ENCODE peak calls at places on chromosomes 6 and 20, in four cellular contexts. L is psoas muscle, H is HFF-Myc, Y is cardiac muscle cell. X is an unnamed sample.

GRCh38 chr6:36964908-36965307 is 10.4 kb downstream of the PI16 start:
- DNase-seq in L (no peak), H (no peak), Y (no peak), X (no peak)

GRCh38 chr6:69825904-69826303 is 29.1 kb upstream of the LMBRD1 start:
- DNase-seq in L (no peak), H (no peak), Y (no peak), X (peak)

GRCh38 chr6:111358454-111358853 is 124.6 kb downstream of the REV3L start:
- DNase-seq in L (no peak), H (no peak), Y (no peak), X (no peak)

GRCh38 chr6:131062245-131063027 is 609 bp downstream of the EPB41L2 start:
- DNase-seq in L (peak), H (no peak), Y (peak), X (no peak)

GRCh38 chr20:60212695-60213094 is 254.5 kb downstream of the CDH26 start:
- DNase-seq in L (no peak), H (no peak), Y (no peak), X (no peak)

GRCh38 chr6:5723905-5724691 is 282.6 kb downstream of the NRN1 start:
- DNase-seq in L (no peak), H (no peak), Y (no peak), X (no peak)

GRCh38 chr6:126007795-126008194 is 21.5 kb downstream of the TRMT11 start:
- DNase-seq in L (no peak), H (no peak), Y (no peak), X (no peak)

GRCh38 chr6:68638225-68638900 is 3.3 kb downstream of the ADGRB3 start:
- DNase-seq in L (peak), H (no peak), Y (peak), X (peak)

GRCh38 chr6:958531-958930 is 265.6 kb upstream of the EXOC2 start:
- DNase-seq in L (no peak), H (peak), Y (no peak), X (peak)

GRCh38 chr20:55200317-55200716 is 724.9 kb downstream of the DOK5 start:
- DNase-seq in L (no peak), H (no peak), Y (no peak), X (no peak)

GRCh38 chr6:138818496-138819194 is 22.8 kb downstream of the ECT2L start:
- DNase-seq in L (no peak), H (no peak), Y (no peak), X (no peak)

GRCh38 chr6:28769626-28770402 is 154.0 kb downstream of the TRIM27 start:
- DNase-seq in L (no peak), H (no peak), Y (peak), X (peak)

GRCh38 chr6:147806697-147807096 is 298.2 kb downstream of the SAMD5 start:
- DNase-seq in L (no peak), H (no peak), Y (no peak), X (no peak)

GRCh38 chr20:57922701-57923100 is 212.9 kb upstream of the PMEPA1 start:
- DNase-seq in L (no peak), H (no peak), Y (no peak), X (no peak)

GRCh38 chr20:4012631-4013030 is 2.7 kb downstream of the RNF24 start:
- DNase-seq in L (no peak), H (no peak), Y (no peak), X (peak)

GRCh38 chr6:74596586-74596985 is 609.3 kb downstream of the COL12A1 start:
- DNase-seq in L (no peak), H (no peak), Y (no peak), X (peak)

GRCh38 chr6:91717094-91717493 is 1130.2 kb upstream of the MAP3K7 start:
- DNase-seq in L (no peak), H (no peak), Y (no peak), X (no peak)

GRCh38 chr20:41091926-41092325 is 45.4 kb upstream of the PLCG1 start:
- DNase-seq in L (no peak), H (no peak), Y (no peak), X (no peak)

GRCh38 chr6:11921017-11921438 is 91.1 kb upstream of the HIVEP1 start:
- DNase-seq in L (peak), H (peak), Y (peak), X (peak)

GRCh38 chr6:7939864-7940228 is 29.3 kb upstream of the TXNDC5 start:
- DNase-seq in L (no peak), H (no peak), Y (peak), X (peak)

GRCh38 chr6:158506577-158506976 is 53.3 kb upstream of the TMEM181 start:
- DNase-seq in L (no peak), H (no peak), Y (peak), X (no peak)
- TF ChIP-seq CTCF in L (no peak), H (peak), Y (peak), X (peak)

DNA sequence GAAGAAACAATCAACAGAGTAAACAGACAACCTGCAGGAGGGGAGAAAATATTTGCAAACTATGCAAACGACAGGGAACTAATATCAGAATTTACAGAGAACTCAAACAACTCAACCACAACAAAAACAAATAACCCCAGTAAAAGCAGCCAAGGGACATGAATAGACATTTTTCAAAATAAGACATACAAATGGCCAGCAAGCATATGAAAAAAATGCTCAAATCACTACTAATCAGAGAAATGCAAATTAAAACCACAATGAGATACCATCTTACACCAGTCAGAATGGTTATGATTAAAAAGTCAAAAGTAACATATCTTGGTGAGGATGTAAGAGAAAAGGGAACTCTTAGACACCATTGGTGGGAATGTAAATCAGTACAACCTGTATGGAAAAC is 215.0 kb downstream of the THBS2 start:
- DNase-seq in L (no peak), H (no peak), Y (no peak), X (no peak)
- H3K4me3 ChIP-seq in L (no peak), H (no peak), Y (no peak), X (no peak)

DNA sequence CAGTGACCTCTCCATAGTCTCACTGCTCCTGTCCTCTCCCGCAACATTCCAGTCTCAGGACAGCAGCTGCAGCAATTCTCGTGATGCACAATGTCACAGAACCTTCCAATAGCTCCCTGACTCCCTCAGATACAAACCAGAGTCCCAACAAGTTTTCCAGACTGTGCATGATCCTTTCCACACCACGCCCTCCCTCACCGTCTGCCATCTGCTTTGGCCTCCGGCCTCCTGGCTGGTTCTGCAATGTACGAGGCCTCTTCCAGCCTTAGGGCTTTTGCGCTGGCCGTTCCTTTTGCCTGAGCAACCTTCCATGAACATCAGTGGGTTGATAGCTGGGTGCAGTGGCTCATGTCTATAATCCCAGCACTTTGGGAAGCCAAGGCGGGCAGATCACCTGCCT is 9.6 kb downstream of the FNDC1 start:
- DNase-seq in L (peak), H (no peak), Y (no peak), X (no peak)
- TF ChIP-seq CTCF in L (no peak), H (no peak), Y (no peak), X (no peak)

DNA sequence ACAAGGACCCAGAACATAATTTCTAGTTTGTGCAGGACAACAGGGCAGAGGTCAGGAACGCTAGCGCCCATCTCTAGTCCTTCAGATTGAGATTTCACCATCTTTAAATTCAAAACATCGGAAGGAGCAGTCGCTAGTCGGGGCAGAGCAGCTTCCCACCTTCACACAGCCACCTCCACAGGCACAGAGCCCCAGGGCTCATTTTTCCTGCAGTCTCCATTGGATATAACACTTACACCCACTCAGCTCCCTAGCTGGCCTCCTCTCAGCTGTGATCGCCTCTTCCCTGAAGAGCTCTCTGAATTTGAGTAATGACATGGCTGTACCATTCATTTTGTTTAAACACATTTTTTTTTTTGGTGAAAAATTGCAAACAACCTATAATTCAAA is 1.4 kb upstream of the DLK2 start:
- DNase-seq in L (no peak), H (no peak), Y (no peak), X (no peak)
- H3K4me3 ChIP-seq in L (no peak), H (no peak), Y (no peak), X (no peak)

GRCh38 chr6:169323221-169323620 is 69.6 kb upstream of the THBS2 start:
- DNase-seq in L (no peak), H (no peak), Y (no peak), X (no peak)

GRCh38 chr6:169324661-169325459 is 71.2 kb upstream of the THBS2 start:
- DNase-seq in L (no peak), H (no peak), Y (no peak), X (peak)

GRCh38 chr6:169324086-169324485 is 70.4 kb upstream of the THBS2 start:
- DNase-seq in L (no peak), H (no peak), Y (no peak), X (no peak)

GRCh38 chr6:169328112-169328801 is 74.6 kb upstream of the THBS2 start:
- DNase-seq in L (peak), H (no peak), Y (no peak), X (peak)

GRCh38 chr6:169326067-169326799 is 72.6 kb upstream of the THBS2 start:
- DNase-seq in L (no peak), H (no peak), Y (peak), X (peak)
- TF ChIP-seq CTCF in L (no peak), H (peak), Y (peak), X (peak)

GRCh38 chr6:110357298-110357695 is 852 bp downstream of the METTL24 start:
- DNase-seq in L (no peak), H (no peak), Y (no peak), X (no peak)
- H3K4me3 ChIP-seq in L (peak), H (peak), Y (peak), X (peak)

DNA sequence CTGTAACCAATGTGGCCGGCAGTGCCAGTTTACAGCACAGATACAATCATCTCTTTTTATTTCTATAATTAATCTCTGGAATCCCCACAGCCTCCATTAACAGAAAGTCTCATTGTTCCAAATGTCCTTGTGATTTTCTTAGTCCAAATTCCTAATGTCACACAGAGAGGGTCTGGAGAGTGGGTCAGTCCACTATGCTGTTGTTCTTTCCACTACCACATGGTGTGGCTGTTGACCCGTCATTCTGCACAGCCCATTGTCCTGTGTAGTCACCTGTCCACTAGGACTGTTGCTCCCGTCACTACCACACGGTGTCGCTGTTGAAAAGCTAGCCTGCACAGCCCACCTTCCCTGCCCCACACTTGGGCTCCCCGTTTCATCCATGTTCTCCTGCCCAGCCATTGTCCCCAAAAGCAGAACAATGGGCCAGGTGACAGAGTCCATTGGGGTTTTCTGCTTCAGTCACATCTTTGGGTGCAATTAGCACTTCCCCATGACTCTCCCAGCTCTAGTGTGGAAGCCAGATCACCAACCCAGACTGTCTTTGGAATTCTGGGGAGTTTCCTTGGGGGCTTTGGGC is 8.6 kb upstream of the LBP start:
- DNase-seq in L (no peak), H (no peak), Y (peak), X (peak)
- TF ChIP-seq CTCF in L (peak), H (peak), Y (peak), X (peak)

DNA sequence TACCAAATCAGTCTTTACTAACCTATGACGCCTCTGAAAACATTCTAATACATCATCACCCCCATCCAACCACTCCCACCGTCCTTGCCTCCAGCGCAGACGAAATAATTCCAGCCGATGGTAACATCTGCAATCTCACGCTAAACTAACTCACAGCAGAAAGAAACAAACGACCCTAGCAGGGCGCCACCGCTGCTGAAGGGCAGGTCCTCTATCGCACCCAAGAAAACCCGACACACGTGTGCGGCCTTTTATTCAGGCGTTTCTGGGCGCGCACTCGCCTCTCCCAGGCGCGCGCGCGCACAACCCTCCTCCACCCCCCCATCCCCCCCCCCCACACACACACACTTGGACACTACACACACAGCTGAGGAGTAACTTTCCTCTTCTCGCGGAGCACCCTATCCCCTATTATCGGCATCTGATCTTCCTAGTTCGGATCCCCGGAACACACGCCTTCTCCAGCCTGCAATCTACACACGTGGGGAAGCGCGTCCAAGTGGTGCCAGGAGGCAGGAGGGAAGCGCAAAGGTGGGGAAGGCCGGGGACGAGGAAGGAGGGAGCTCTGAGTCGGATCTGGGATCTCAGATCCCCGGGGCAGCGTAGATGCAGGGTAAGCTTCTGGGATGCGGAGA is 1.4 kb downstream of the GFOD1 start:
- DNase-seq in L (peak), H (no peak), Y (peak), X (no peak)
- H3K4me3 ChIP-seq in L (peak), H (peak), Y (peak), X (peak)

X was measured in foreskin fibroblast.